ENCODE peak calls at places on chromosome 21, in seven cellular contexts. H is GM12878, J is GM12892, Z is K562, A is SK-N-SH, V is HepG2, G is H1. N is an unnamed sample.

GRCh38 chr21:29217818-29218252 is 80.9 kb upstream of the BACH1 start:
- DNase-seq in H (no peak), J (no peak), Z (no peak), A (no peak), V (peak), G (no peak), N (no peak)

GRCh38 chr21:29238052-29238966 is 60.4 kb upstream of the BACH1 start:
- DNase-seq in H (no peak), J (no peak), Z (no peak), A (no peak), V (no peak), G (no peak), N (no peak)

GRCh38 chr21:45012661-45013270 is 61.6 kb upstream of the ADARB1 start:
- DNase-seq in H (no peak), J (no peak), Z (no peak), A (no peak), V (no peak), G (peak), N (no peak)

GRCh38 chr21:30984897-30985296 is 53.4 kb downstream of the KRTAP19-8 start:
- DNase-seq in H (no peak), J (no peak), Z (no peak), A (no peak), V (no peak), G (no peak), N (no peak)

GRCh38 chr21:33518899-33519298 is 23.0 kb downstream of the GART start:
- DNase-seq in H (no peak), J (no peak), Z (no peak), A (no peak), V (no peak), G (no peak), N (no peak)

GRCh38 chr21:42725416-42725930 is 72.1 kb downstream of the PDE9A start:
- DNase-seq in H (no peak), J (no peak), Z (no peak), A (no peak), V (no peak), G (no peak), N (no peak)

GRCh38 chr21:26093094-26093493 is 77.5 kb downstream of the APP start:
- DNase-seq in H (no peak), J (no peak), Z (no peak), A (no peak), V (no peak), G (no peak), N (no peak)

GRCh38 chr21:34011660-34012059 is 61.7 kb upstream of the MRPS6 start:
- DNase-seq in H (no peak), J (no peak), Z (no peak), A (no peak), V (no peak), G (no peak), N (no peak)

GRCh38 chr21:19228241-19228640 is 824.7 kb upstream of the TMPRSS15 start:
- DNase-seq in H (no peak), J (no peak), Z (no peak), A (no peak), V (no peak), G (no peak), N (no peak)

GRCh38 chr21:42670884-42671283 is 17.5 kb downstream of the PDE9A start:
- DNase-seq in H (no peak), J (no peak), Z (no peak), A (no peak), V (no peak), G (no peak), N (no peak)

GRCh38 chr21:42532466-42533181 is 19.0 kb downstream of the SLC37A1 start:
- DNase-seq in H (no peak), J (peak), Z (no peak), A (no peak), V (no peak), G (no peak), N (no peak)

GRCh38 chr21:24367936-24368335 is 1239.3 kb downstream of the MRPL39 start:
- DNase-seq in H (no peak), J (no peak), Z (no peak), A (no peak), V (no peak), G (no peak), N (no peak)

GRCh38 chr21:41634211-41634694 is 126.3 kb upstream of the TMPRSS2 start:
- DNase-seq in H (no peak), J (no peak), Z (no peak), A (no peak), V (no peak), G (no peak), N (no peak)

GRCh38 chr21:26849428-26850115 is 4.4 kb upstream of the ADAMTS1 start:
- DNase-seq in H (no peak), J (no peak), Z (peak), A (peak), V (peak), G (no peak), N (no peak)

GRCh38 chr21:41777934-41778815 is 11.3 kb upstream of the RIPK4 start:
- DNase-seq in H (no peak), J (no peak), Z (peak), A (peak), V (peak), G (peak), N (no peak)

GRCh38 chr21:44441581-44442265 is 13.6 kb upstream of the LRRC3 start:
- DNase-seq in H (no peak), J (no peak), Z (no peak), A (no peak), V (no peak), G (no peak), N (no peak)

GRCh38 chr21:26471116-26471505 is 102.0 kb downstream of the CYYR1 start:
- DNase-seq in H (no peak), J (no peak), Z (no peak), A (no peak), V (no peak), G (no peak), N (no peak)

GRCh38 chr21:27693376-27693775 is 726.5 kb upstream of the ADAMTS5 start:
- DNase-seq in H (no peak), J (no peak), Z (no peak), A (no peak), V (no peak), G (no peak), N (no peak)

GRCh38 chr21:18170829-18171228 is 73.8 kb upstream of the CHODL start:
- DNase-seq in H (no peak), J (no peak), Z (no peak), A (no peak), V (no peak), G (no peak), N (no peak)

GRCh38 chr21:24148461-24148860 is 1458.8 kb downstream of the MRPL39 start:
- DNase-seq in H (no peak), J (no peak), Z (no peak), A (no peak), V (no peak), G (no peak), N (no peak)

GRCh38 chr21:41346758-41347157 is 15.1 kb upstream of the MX2 start:
- DNase-seq in H (no peak), J (no peak), Z (no peak), A (no peak), V (no peak), G (no peak), N (no peak)

GRCh38 chr21:42997053-42997452 is 22.7 kb downstream of the PKNOX1 start:
- DNase-seq in H (no peak), J (no peak), Z (no peak), A (no peak), V (no peak), G (no peak), N (no peak)

GRCh38 chr21:34035619-34036354 is 37.6 kb upstream of the MRPS6 start:
- DNase-seq in H (no peak), J (no peak), Z (no peak), A (no peak), V (no peak), G (peak), N (no peak)

GRCh38 chr21:44785620-44786344 is 15.8 kb downstream of the UBE2G2 start:
- DNase-seq in H (no peak), J (no peak), Z (no peak), A (no peak), V (no peak), G (no peak), N (no peak)

GRCh38 chr21:20527691-20528090 is 470.5 kb upstream of the NCAM2 start:
- DNase-seq in H (no peak), J (no peak), Z (no peak), A (peak), V (no peak), G (no peak), N (no peak)

GRCh38 chr21:32726742-32727477 is 903 bp downstream of the SYNJ1 start:
- DNase-seq in H (no peak), J (no peak), Z (peak), A (peak), V (no peak), G (no peak), N (peak)

GRCh38 chr21:45020629-45021427 is 53.6 kb upstream of the ADARB1 start:
- DNase-seq in H (no peak), J (no peak), Z (no peak), A (no peak), V (no peak), G (no peak), N (no peak)

GRCh38 chr21:16460936-16461335 is 731.2 kb downstream of the USP25 start:
- DNase-seq in H (no peak), J (no peak), Z (no peak), A (no peak), V (no peak), G (no peak), N (no peak)

GRCh38 chr21:43805275-43805800 is 16.0 kb downstream of the RRP1 start:
- DNase-seq in H (peak), J (peak), Z (no peak), A (no peak), V (no peak), G (no peak), N (peak)

GRCh38 chr21:45019887-45020537 is 54.4 kb upstream of the ADARB1 start:
- DNase-seq in H (no peak), J (no peak), Z (no peak), A (no peak), V (no peak), G (no peak), N (no peak)

GRCh38 chr21:34974162-34974981 is 74.7 kb downstream of the RUNX1 start:
- DNase-seq in H (peak), J (peak), Z (no peak), A (no peak), V (peak), G (no peak), N (peak)

GRCh38 chr21:29640233-29640554 is 299.6 kb downstream of the GRIK1 start:
- DNase-seq in H (peak), J (no peak), Z (no peak), A (no peak), V (no peak), G (no peak), N (no peak)

GRCh38 chr21:34688145-34688544 is 19.4 kb downstream of the CLIC6 start:
- DNase-seq in H (no peak), J (no peak), Z (peak), A (peak), V (no peak), G (no peak), N (no peak)

GRCh38 chr21:41802684-41803083 is 35.8 kb upstream of the RIPK4 start:
- DNase-seq in H (no peak), J (no peak), Z (no peak), A (no peak), V (no peak), G (no peak), N (no peak)

GRCh38 chr21:32494946-32495703 is 82.6 kb downstream of the EVA1C start:
- DNase-seq in H (no peak), J (no peak), Z (no peak), A (no peak), V (no peak), G (no peak), N (no peak)

GRCh38 chr21:43306911-43307676 is 119.8 kb downstream of the SIK1 start:
- DNase-seq in H (peak), J (peak), Z (peak), A (peak), V (peak), G (no peak), N (no peak)

GRCh38 chr21:16079830-16080229 is 350.0 kb downstream of the USP25 start:
- DNase-seq in H (no peak), J (no peak), Z (no peak), A (no peak), V (peak), G (no peak), N (no peak)

GRCh38 chr21:44712203-44713028 is 1.0 kb upstream of the TSPEAR start:
- DNase-seq in H (no peak), J (no peak), Z (no peak), A (no peak), V (no peak), G (peak), N (no peak)

GRCh38 chr21:33042812-33043211 is 17.1 kb downstream of the OLIG2 start:
- DNase-seq in H (no peak), J (no peak), Z (no peak), A (no peak), V (no peak), G (no peak), N (no peak)

DNA sequence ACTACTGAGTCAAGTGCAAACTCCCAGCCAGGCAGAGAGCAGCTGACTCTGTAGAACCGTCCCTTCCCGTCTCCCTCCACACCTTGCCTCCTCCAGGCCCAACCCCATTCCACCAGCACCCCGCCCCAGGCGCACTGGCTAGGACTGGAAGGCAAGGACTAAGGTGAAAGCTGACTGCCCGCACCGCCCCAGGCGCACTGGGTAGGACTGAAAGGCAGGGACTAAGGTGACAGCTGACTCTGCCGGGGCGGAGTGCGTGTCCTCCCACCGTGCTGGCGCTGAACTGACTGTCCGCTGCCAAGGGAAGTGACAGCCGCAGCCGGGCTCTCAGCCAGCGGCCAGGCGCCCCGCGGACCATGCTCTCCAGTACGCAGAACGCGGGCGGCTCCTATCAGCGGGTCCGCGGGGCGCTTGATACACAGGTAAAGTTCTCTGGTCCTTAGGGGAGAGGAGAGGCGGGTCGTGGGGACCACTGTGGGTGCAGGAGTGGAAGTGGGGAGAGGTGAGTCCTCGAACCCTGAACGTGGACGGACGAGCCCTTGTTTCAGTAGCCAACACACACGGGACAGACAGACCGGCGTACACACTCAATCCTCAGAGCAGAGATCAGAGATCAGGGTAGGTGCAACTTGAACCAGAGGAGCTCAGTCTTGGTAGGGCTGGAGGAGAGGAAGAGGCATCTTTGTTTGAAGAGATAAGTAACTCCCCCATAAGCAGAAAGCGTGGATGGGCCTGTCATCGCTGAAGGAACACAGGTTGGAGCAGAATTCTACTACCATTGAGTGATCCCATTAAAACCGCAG is 58.0 kb downstream of the RBM11 start:
- DNase-seq in H (no peak), J (no peak), Z (peak), A (no peak), V (no peak), G (peak), N (no peak)
- TF ChIP-seq TAF1 in H (no peak), J (no peak), Z (no peak), A (no peak), V (no peak), G (no peak), N (no peak)

DNA sequence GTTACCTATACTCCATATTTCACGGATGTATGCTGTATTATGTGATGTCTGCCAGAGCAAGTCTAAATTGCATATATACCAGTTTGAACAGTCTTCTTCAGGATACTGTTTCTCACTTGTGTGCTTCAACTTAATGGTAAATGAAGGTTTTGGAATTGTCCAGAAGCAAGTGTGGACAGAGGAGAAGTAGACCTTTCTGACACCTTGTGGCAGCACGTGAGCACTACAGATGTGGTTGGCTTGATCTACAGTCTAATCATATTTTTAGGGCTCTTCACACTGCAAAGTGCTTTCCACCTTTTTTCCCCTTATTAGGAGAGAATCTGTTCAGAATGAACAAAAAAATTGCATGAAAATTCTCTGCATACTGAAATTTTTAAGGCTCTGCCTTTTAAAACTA is 10.9 kb downstream of the MORC3 start:
- DNase-seq in H (peak), J (peak), Z (peak), A (peak), V (peak), G (no peak), N (no peak)
- TF ChIP-seq TAF1 in H (no peak), J (no peak), Z (no peak), A (no peak), V (no peak), G (no peak), N (no peak)

GRCh38 chr21:46065215-46065992 is 32.5 kb upstream of the COL6A2 start:
- DNase-seq in H (no peak), J (no peak), Z (no peak), A (no peak), V (no peak), G (no peak), N (no peak)
- TF ChIP-seq TAF1 in H (no peak), J (no peak), Z (no peak), A (no peak), V (no peak), G (no peak), N (no peak)

DNA sequence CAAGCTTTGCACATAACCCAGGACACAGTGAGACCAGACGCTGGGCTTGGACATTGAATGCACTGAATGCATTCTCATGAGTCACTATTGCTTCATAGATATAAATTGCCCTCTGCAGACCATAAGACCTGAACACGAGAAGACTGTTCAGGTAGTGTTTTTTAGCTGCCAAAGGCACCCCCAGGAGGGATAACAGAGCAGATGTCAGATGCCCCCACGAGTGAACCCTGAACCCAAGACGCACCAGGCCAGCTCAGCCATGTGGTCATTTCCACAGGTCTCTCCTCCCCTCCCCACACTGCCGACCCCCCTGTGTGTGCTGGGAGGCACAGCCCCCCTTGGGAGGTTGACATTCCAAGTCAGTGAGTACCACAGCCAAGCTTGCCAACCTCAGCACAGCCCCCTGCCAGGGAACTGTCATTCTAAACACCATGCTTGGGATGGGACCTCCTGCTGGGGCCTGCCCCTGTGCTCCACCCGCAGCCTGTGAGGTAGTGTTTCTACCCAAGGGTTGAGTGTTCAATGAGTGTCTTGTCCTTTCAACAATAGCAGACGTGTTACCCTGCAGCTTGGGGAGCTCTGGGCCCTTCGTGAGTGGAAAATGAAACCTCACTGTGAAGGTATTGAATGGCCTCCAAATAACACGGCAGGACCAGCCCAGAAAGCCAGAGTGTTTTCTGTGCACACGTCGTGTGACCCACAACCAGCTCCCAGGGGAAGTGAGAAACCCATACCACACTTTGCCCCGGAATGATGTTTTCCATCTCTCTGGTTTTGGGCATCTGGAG is 68.2 kb downstream of the PSMG1 start:
- DNase-seq in H (no peak), J (no peak), Z (no peak), A (no peak), V (peak), G (no peak), N (no peak)
- TF ChIP-seq TAF1 in H (no peak), J (no peak), Z (no peak), A (no peak), V (no peak), G (no peak), N (no peak)

GRCh38 chr21:14858309-14858708 is 206.5 kb downstream of the NRIP1 start:
- DNase-seq in H (no peak), J (no peak), Z (no peak), A (no peak), V (no peak), G (no peak), N (no peak)

GRCh38 chr21:14862794-14863720 is 201.7 kb downstream of the NRIP1 start:
- DNase-seq in H (no peak), J (no peak), Z (no peak), A (no peak), V (peak), G (no peak), N (no peak)

GRCh38 chr21:14864211-14865021 is 200.4 kb downstream of the NRIP1 start:
- DNase-seq in H (no peak), J (no peak), Z (peak), A (peak), V (peak), G (peak), N (no peak)

GRCh38 chr21:14866859-14867560 is 197.8 kb downstream of the NRIP1 start:
- DNase-seq in H (no peak), J (no peak), Z (no peak), A (no peak), V (no peak), G (no peak), N (no peak)

GRCh38 chr21:14863745-14864210 is 201.0 kb downstream of the NRIP1 start:
- DNase-seq in H (no peak), J (no peak), Z (no peak), A (no peak), V (peak), G (no peak), N (no peak)
- TF ChIP-seq TAF1 in H (no peak), J (no peak), Z (no peak), A (no peak), V (no peak), G (no peak), N (no peak)

GRCh38 chr21:36021251-36021837 is 39.0 kb downstream of the SETD4 start:
- DNase-seq in H (peak), J (peak), Z (no peak), A (no peak), V (no peak), G (no peak), N (peak)
- TF ChIP-seq TAF1 in H (no peak), J (no peak), Z (no peak), A (no peak), V (no peak), G (no peak), N (no peak)

N was measured in GM12891.